ENCODE peak calls at places on chromosomes 5 and 9, in four cellular contexts. D, Y, I and C are unnamed samples.

GRCh38 chr5:17412760-17413671 is 85.0 kb upstream of the TAF11L2 start:
- DNase-seq in Y (no peak), D (no peak), I (no peak), C (no peak)

GRCh38 chr5:96657068-96657467 is 5.1 kb upstream of the CAST start:
- DNase-seq in I (no peak), Y (no peak), D (no peak), C (peak; percentile 76)

GRCh38 chr5:21164425-21164824 is 1176.4 kb upstream of the CDH18 start:
- DNase-seq in I (no peak), D (no peak), Y (no peak), C (no peak)

GRCh38 chr5:12330993-12331588 is 426.8 kb upstream of the CTNND2 start:
- DNase-seq in D (no peak), Y (peak; percentile 97), I (no peak), C (no peak)

GRCh38 chr5:55994502-55994997 is at the start of gene IL6ST:
- DNase-seq in Y (peak; percentile 77), D (peak; percentile 41), I (no peak), C (no peak)

GRCh38 chr9:132136151-132136892 is 25.5 kb upstream of the NTNG2 start:
- DNase-seq in I (no peak), Y (no peak), D (no peak), C (no peak)

GRCh38 chr5:53858700-53859456 is 298.4 kb downstream of the NDUFS4 start:
- DNase-seq in D (no peak), I (no peak), Y (no peak), C (no peak)

GRCh38 chr5:62576570-62577172 is 1.9 kb upstream of the LRRC70 start:
- DNase-seq in Y (no peak), D (no peak), I (no peak), C (no peak)

GRCh38 chr5:126052120-126052519 is 371.1 kb upstream of the GRAMD2B start:
- DNase-seq in D (no peak), Y (no peak), I (no peak), C (no peak)

GRCh38 chr9:93960221-93960970 is 5.2 kb upstream of the BARX1 start:
- DNase-seq in D (no peak), Y (peak; percentile 74), I (no peak), C (no peak)

GRCh38 chr9:72978724-72979123 is 25.9 kb upstream of the ALDH1A1 start:
- DNase-seq in D (no peak), Y (no peak), I (no peak), C (no peak)

GRCh38 chr5:145010834-145011233 is 824.3 kb downstream of the PRELID2 start:
- DNase-seq in I (no peak), Y (no peak), D (no peak), C (no peak)

GRCh38 chr5:52864376-52864775 is 76.7 kb downstream of the ITGA1 start:
- DNase-seq in D (no peak), I (no peak), Y (no peak), C (no peak)

GRCh38 chr5:91269198-91269597 is 113.9 kb downstream of the ARRDC3 start:
- DNase-seq in I (no peak), D (no peak), Y (no peak), C (no peak)

GRCh38 chr5:13331585-13331984 is 612.9 kb downstream of the DNAH5 start:
- DNase-seq in I (no peak), D (no peak), Y (no peak), C (no peak)

GRCh38 chr5:116699348-116699747 is 124.7 kb upstream of the SEMA6A start:
- DNase-seq in I (no peak), D (no peak), Y (no peak), C (no peak)

GRCh38 chr5:174690256-174690655 is 34.1 kb upstream of the MSX2 start:
- DNase-seq in I (no peak), Y (peak; percentile 63), D (no peak), C (no peak)

GRCh38 chr9:134568116-134568515 is 73.5 kb upstream of the COL5A1 start:
- DNase-seq in Y (no peak), D (no peak), I (no peak), C (no peak)

GRCh38 chr5:141713616-141714309 is 31.7 kb upstream of the ARAP3 start:
- DNase-seq in D (no peak), I (no peak), Y (no peak), C (no peak)